ENCODE peak calls at places on chromosomes 16 and 17, in six cellular contexts. One of them, this sample, is unnamed.

GRCh38 chr16:69567031-69567680 is 1.4 kb downstream of the NFAT5 start:
- DNase-seq in NCI-H524: no peak
- DNase-seq in NCI-H2081: no peak
- DNase-seq in neural crest cell: no peak
- DNase-seq in GM12891: no peak
- DNase-seq in RCC 7860: peak
- DNase-seq in this sample: peak

GRCh38 chr17:80943346-80944145 is 48.1 kb upstream of the CHMP6 start:
- DNase-seq in NCI-H524: no peak
- DNase-seq in NCI-H2081: no peak
- DNase-seq in neural crest cell: no peak
- DNase-seq in GM12891: no peak
- DNase-seq in RCC 7860: no peak
- DNase-seq in this sample: no peak

GRCh38 chr17:72699566-72699965 is 392.9 kb downstream of the SLC39A11 start:
- DNase-seq in NCI-H524: no peak
- DNase-seq in NCI-H2081: no peak
- DNase-seq in neural crest cell: no peak
- DNase-seq in GM12891: no peak
- DNase-seq in RCC 7860: peak
- DNase-seq in this sample: no peak

GRCh38 chr17:62869885-62870580 is 61.9 kb upstream of the MARCHF10 start:
- DNase-seq in NCI-H524: peak
- DNase-seq in NCI-H2081: no peak
- DNase-seq in neural crest cell: peak
- DNase-seq in GM12891: no peak
- DNase-seq in RCC 7860: peak
- DNase-seq in this sample: peak

GRCh38 chr16:27378871-27379580 is 22.9 kb upstream of the IL21R start:
- DNase-seq in NCI-H524: no peak
- DNase-seq in NCI-H2081: no peak
- DNase-seq in neural crest cell: no peak
- DNase-seq in GM12891: no peak
- DNase-seq in RCC 7860: no peak
- DNase-seq in this sample: no peak

GRCh38 chr17:27153005-27153404 is 140.9 kb upstream of the WSB1 start:
- DNase-seq in NCI-H524: no peak
- DNase-seq in NCI-H2081: no peak
- DNase-seq in neural crest cell: no peak
- DNase-seq in GM12891: no peak
- DNase-seq in RCC 7860: no peak
- DNase-seq in this sample: no peak

GRCh38 chr16:15511759-15512487 is 77.5 kb downstream of the BMERB1 start:
- DNase-seq in NCI-H524: no peak
- DNase-seq in NCI-H2081: no peak
- DNase-seq in neural crest cell: no peak
- DNase-seq in GM12891: no peak
- DNase-seq in RCC 7860: no peak
- DNase-seq in this sample: no peak

GRCh38 chr17:4852504-4853075 is 19.4 kb downstream of the MINK1 start:
- DNase-seq in NCI-H524: no peak
- DNase-seq in NCI-H2081: no peak
- DNase-seq in neural crest cell: no peak
- DNase-seq in GM12891: no peak
- DNase-seq in RCC 7860: peak
- DNase-seq in this sample: no peak

GRCh38 chr16:59385953-59386352 is 651.8 kb upstream of the GOT2 start:
- DNase-seq in NCI-H524: no peak
- DNase-seq in NCI-H2081: no peak
- DNase-seq in neural crest cell: no peak
- DNase-seq in GM12891: no peak
- DNase-seq in RCC 7860: no peak
- DNase-seq in this sample: no peak

GRCh38 chr17:66964083-66964771 is at the start of gene CACNG4:
- DNase-seq in NCI-H524: peak
- DNase-seq in NCI-H2081: peak
- DNase-seq in neural crest cell: peak
- DNase-seq in GM12891: no peak
- DNase-seq in RCC 7860: no peak
- DNase-seq in this sample: peak

GRCh38 chr17:63701477-63702222 is 1.7 kb upstream of the LIMD2 start:
- DNase-seq in NCI-H524: no peak
- DNase-seq in NCI-H2081: no peak
- DNase-seq in neural crest cell: no peak
- DNase-seq in GM12891: peak
- DNase-seq in RCC 7860: no peak
- DNase-seq in this sample: no peak

GRCh38 chr16:85437161-85438052 is 175.7 kb upstream of the GSE1 start:
- DNase-seq in NCI-H524: peak
- DNase-seq in NCI-H2081: peak
- DNase-seq in neural crest cell: peak
- DNase-seq in GM12891: no peak
- DNase-seq in RCC 7860: no peak
- DNase-seq in this sample: no peak

GRCh38 chr17:78137392-78138203 is 7.0 kb downstream of the TMC8 start:
- DNase-seq in NCI-H524: no peak
- DNase-seq in NCI-H2081: no peak
- DNase-seq in neural crest cell: no peak
- DNase-seq in GM12891: no peak
- DNase-seq in RCC 7860: no peak
- DNase-seq in this sample: no peak

GRCh38 chr17:80704381-80704819 is 159.8 kb downstream of the RPTOR start:
- DNase-seq in NCI-H524: no peak
- DNase-seq in NCI-H2081: no peak
- DNase-seq in neural crest cell: no peak
- DNase-seq in GM12891: no peak
- DNase-seq in RCC 7860: no peak
- DNase-seq in this sample: no peak

GRCh38 chr17:17079761-17080160 is 37.5 kb downstream of the MPRIP start:
- DNase-seq in NCI-H524: no peak
- DNase-seq in NCI-H2081: no peak
- DNase-seq in neural crest cell: no peak
- DNase-seq in GM12891: no peak
- DNase-seq in RCC 7860: no peak
- DNase-seq in this sample: no peak

GRCh38 chr16:89688395-89688794 is 1.9 kb downstream of the CDK10 start:
- DNase-seq in NCI-H524: no peak
- DNase-seq in NCI-H2081: no peak
- DNase-seq in neural crest cell: no peak
- DNase-seq in GM12891: no peak
- DNase-seq in RCC 7860: no peak
- DNase-seq in this sample: no peak

GRCh38 chr16:62540496-62540895 is 504.3 kb upstream of the CDH8 start:
- DNase-seq in NCI-H524: no peak
- DNase-seq in NCI-H2081: no peak
- DNase-seq in neural crest cell: no peak
- DNase-seq in GM12891: no peak
- DNase-seq in RCC 7860: no peak
- DNase-seq in this sample: no peak

GRCh38 chr17:10224592-10225195 is 26.3 kb upstream of the GAS7 start:
- DNase-seq in NCI-H524: no peak
- DNase-seq in NCI-H2081: no peak
- DNase-seq in neural crest cell: no peak
- DNase-seq in GM12891: no peak
- DNase-seq in RCC 7860: no peak
- DNase-seq in this sample: no peak

GRCh38 chr17:42273474-42274272 is 2.5 kb downstream of the STAT5B start:
- DNase-seq in NCI-H524: no peak
- DNase-seq in NCI-H2081: no peak
- DNase-seq in neural crest cell: no peak
- DNase-seq in GM12891: no peak
- DNase-seq in RCC 7860: no peak
- DNase-seq in this sample: no peak

GRCh38 chr17:76527430-76528111 is 9.9 kb downstream of the CYGB start:
- DNase-seq in NCI-H524: no peak
- DNase-seq in NCI-H2081: no peak
- DNase-seq in neural crest cell: no peak
- DNase-seq in GM12891: no peak
- DNase-seq in RCC 7860: peak
- DNase-seq in this sample: peak

GRCh38 chr16:85928411-85928820 is 29.5 kb downstream of the IRF8 start:
- DNase-seq in NCI-H524: no peak
- DNase-seq in NCI-H2081: no peak
- DNase-seq in neural crest cell: no peak
- DNase-seq in GM12891: no peak
- DNase-seq in RCC 7860: no peak
- DNase-seq in this sample: no peak

GRCh38 chr16:87098361-87098760 is 218.8 kb downstream of the C16orf95 start:
- DNase-seq in NCI-H524: no peak
- DNase-seq in NCI-H2081: no peak
- DNase-seq in neural crest cell: no peak
- DNase-seq in GM12891: no peak
- DNase-seq in RCC 7860: no peak
- DNase-seq in this sample: no peak